ENCODE peak calls at places on chromosome 14, in five cellular contexts. T is neural progenitor cell; X is CD8-positive, alpha-beta T cell; U is HCT116; Y is A673. A is an unnamed sample.

GRCh38 chr14:95524706-95525512 is 8.5 kb upstream of the SYNE3 start:
- DNase-seq in T (no peak), Y (no peak), X (no peak), U (peak), A (no peak)

GRCh38 chr14:86654558-86655184 is 1124.7 kb downstream of the FLRT2 start:
- DNase-seq in X (peak), Y (peak), U (peak), T (peak), A (peak)

GRCh38 chr14:22767323-22767589 is 768 bp downstream of the OXA1L start:
- DNase-seq in X (no peak), U (no peak), Y (no peak), T (no peak), A (no peak)

GRCh38 chr14:36451346-36452065 is 68.5 kb downstream of the NKX2-1 start:
- DNase-seq in X (no peak), U (no peak), T (no peak), Y (no peak), A (no peak)

GRCh38 chr14:65704412-65704811 is 291.9 kb downstream of the FUT8 start:
- DNase-seq in U (no peak), X (no peak), Y (no peak), T (no peak), A (no peak)

GRCh38 chr14:96224480-96225096 is 19.9 kb downstream of the BDKRB2 start:
- DNase-seq in X (no peak), U (no peak), T (no peak), Y (no peak), A (no peak)

GRCh38 chr14:28375295-28375694 is 391.3 kb upstream of the FOXG1 start:
- DNase-seq in T (peak), U (no peak), X (no peak), Y (peak), A (no peak)

GRCh38 chr14:93171366-93171765 is 13.3 kb downstream of the MOAP1 start:
- DNase-seq in X (no peak), Y (no peak), T (no peak), U (no peak), A (no peak)

GRCh38 chr14:103205541-103205906 is 82.3 kb downstream of the TNFAIP2 start:
- DNase-seq in X (no peak), U (no peak), T (no peak), Y (no peak), A (no peak)

GRCh38 chr14:53247596-53248370 is 94.7 kb upstream of the DDHD1 start:
- DNase-seq in Y (no peak), U (no peak), X (no peak), T (no peak), A (no peak)

GRCh38 chr14:36420288-36420687 is 99.7 kb downstream of the NKX2-1 start:
- DNase-seq in X (no peak), Y (no peak), U (no peak), T (peak), A (no peak)

GRCh38 chr14:71460091-71460490 is 472.1 kb upstream of the RGS6 start:
- DNase-seq in X (no peak), Y (no peak), U (no peak), T (no peak), A (no peak)

GRCh38 chr14:54133896-54134295 is 177.3 kb upstream of the BMP4 start:
- DNase-seq in X (no peak), Y (no peak), T (no peak), U (no peak), A (no peak)

GRCh38 chr14:96204151-96205058 is at the start of gene BDKRB2:
- DNase-seq in T (peak), U (peak), Y (peak), X (no peak), A (peak)

GRCh38 chr14:77151918-77152588 is 10.5 kb upstream of the ZDHHC22 start:
- DNase-seq in U (peak), Y (peak), X (no peak), T (no peak), A (no peak)

GRCh38 chr14:89629383-89629782 is 212.3 kb upstream of the FOXN3 start:
- DNase-seq in U (no peak), T (no peak), Y (no peak), X (no peak), A (no peak)

GRCh38 chr14:23376477-23377200 is at the start of gene CMTM5:
- DNase-seq in U (no peak), X (no peak), T (peak), Y (peak), A (no peak)

GRCh38 chr14:104877806-104878550 is 12.9 kb downstream of the CEP170B start:
- DNase-seq in U (no peak), T (no peak), X (no peak), Y (no peak), A (no peak)

GRCh38 chr14:103339561-103339960 is 5.5 kb downstream of the EIF5 start:
- DNase-seq in U (no peak), X (no peak), T (no peak), Y (no peak), A (no peak)

GRCh38 chr14:72906316-72906715 is 12.4 kb upstream of the DPF3 start:
- DNase-seq in U (no peak), Y (no peak), T (no peak), X (no peak), A (no peak)

GRCh38 chr14:58823309-58823708 is 185.5 kb downstream of the DACT1 start:
- DNase-seq in T (no peak), U (no peak), Y (no peak), X (no peak), A (no peak)

GRCh38 chr14:21352587-21352986 is 31.2 kb downstream of the SUPT16H start:
- DNase-seq in Y (no peak), U (no peak), X (no peak), T (no peak), A (no peak)

GRCh38 chr14:61406198-61406597 is 84.8 kb downstream of the PRKCH start:
- DNase-seq in X (no peak), U (no peak), Y (peak), T (peak), A (no peak)

GRCh38 chr14:100669468-100669867 is 57.2 kb upstream of the DLK1 start:
- DNase-seq in U (no peak), T (no peak), Y (no peak), X (no peak), A (no peak)

GRCh38 chr14:69553221-69553620 is 21.4 kb downstream of the CCDC177 start:
- DNase-seq in U (no peak), X (no peak), Y (no peak), T (no peak), A (no peak)

GRCh38 chr14:61562321-61563161 is 132.8 kb upstream of the HIF1A start:
- DNase-seq in X (no peak), Y (no peak), U (peak), T (no peak), A (peak)

GRCh38 chr14:69708586-69709169 is 58.3 kb upstream of the SRSF5 start:
- DNase-seq in T (peak), U (no peak), Y (no peak), X (no peak), A (no peak)

GRCh38 chr14:105479438-105480164 is 5.0 kb downstream of the CRIP2 start:
- DNase-seq in Y (no peak), T (no peak), U (no peak), X (no peak), A (no peak)

GRCh38 chr14:37819155-37820015 is 224.0 kb downstream of the TTC6 start:
- DNase-seq in U (no peak), Y (no peak), X (no peak), T (no peak), A (peak)

GRCh38 chr14:74402264-74403251 is 23.5 kb downstream of the SYNDIG1L start:
- DNase-seq in U (no peak), T (no peak), Y (no peak), X (no peak), A (no peak)

GRCh38 chr14:100862793-100863192 is 36.9 kb downstream of the MEG3 start:
- DNase-seq in T (no peak), X (no peak), Y (no peak), U (no peak), A (no peak)

GRCh38 chr14:63432888-63433552 is 110.2 kb downstream of the PPP2R5E start:
- DNase-seq in X (no peak), T (no peak), Y (no peak), U (no peak), A (no peak)

GRCh38 chr14:55301722-55302121 is 30.5 kb downstream of the FBXO34 start:
- DNase-seq in X (no peak), Y (peak), U (no peak), T (no peak), A (no peak)

GRCh38 chr14:103641181-103641580 is 12.2 kb downstream of the KLC1 start:
- DNase-seq in X (no peak), T (no peak), U (no peak), Y (no peak), A (no peak)

GRCh38 chr14:74660863-74661262 is 48.8 kb upstream of the LTBP2 start:
- DNase-seq in U (no peak), Y (no peak), X (no peak), T (no peak), A (no peak)

GRCh38 chr14:104934380-104934733 is 9.7 kb downstream of the PLD4 start:
- DNase-seq in T (no peak), U (no peak), Y (no peak), X (no peak), A (no peak)

GRCh38 chr14:22821193-22822016 is 6.2 kb upstream of the SLC7A7 start:
- DNase-seq in U (no peak), Y (peak), T (no peak), X (no peak), A (no peak)

GRCh38 chr14:54083549-54084239 is 127.1 kb upstream of the BMP4 start:
- DNase-seq in U (no peak), X (no peak), T (no peak), Y (no peak), A (no peak)

GRCh38 chr14:98234208-98234607 is 1037.8 kb downstream of the BCL11B start:
- DNase-seq in X (no peak), Y (no peak), U (no peak), T (no peak), A (no peak)
- H3K4me3 ChIP-seq in X (no peak), Y (no peak), U (no peak), T (no peak), A (no peak)

GRCh38 chr14:67766035-67766680 is 50.2 kb downstream of the ZFYVE26 start:
- DNase-seq in Y (no peak), X (no peak), U (no peak), T (no peak), A (no peak)
- TF ChIP-seq CTCF in Y (no peak), X (no peak), U (no peak), T (no peak), A (no peak)

GRCh38 chr14:20302042-20302761 is 3.5 kb downstream of the TTC5 start:
- DNase-seq in T (no peak), X (no peak), U (no peak), Y (no peak), A (no peak)

GRCh38 chr14:20305265-20306078 is at the start of gene TTC5:
- DNase-seq in U (peak), T (peak), X (peak), Y (peak), A (peak)

DNA sequence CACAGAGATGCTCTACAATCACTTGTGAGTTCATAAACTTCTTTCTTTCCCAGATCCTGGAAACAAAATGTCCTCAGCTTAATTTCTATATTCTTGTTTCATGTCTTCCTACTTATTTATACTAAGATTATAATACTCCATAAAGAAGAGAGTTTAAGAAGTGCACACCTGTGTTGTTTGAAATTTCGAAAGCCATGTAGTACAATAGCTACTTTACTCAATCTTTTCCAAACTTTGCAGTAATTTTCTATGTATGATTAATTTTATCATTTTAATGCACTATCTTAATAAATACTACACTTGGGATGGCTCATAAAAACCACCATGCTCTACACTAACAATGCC is 300 bp upstream of the TTC5 start:
- DNase-seq in T (no peak), U (no peak), Y (no peak), X (no peak), A (no peak)
- H3K4me3 ChIP-seq in T (peak), U (peak), Y (peak), X (peak), A (peak)

DNA sequence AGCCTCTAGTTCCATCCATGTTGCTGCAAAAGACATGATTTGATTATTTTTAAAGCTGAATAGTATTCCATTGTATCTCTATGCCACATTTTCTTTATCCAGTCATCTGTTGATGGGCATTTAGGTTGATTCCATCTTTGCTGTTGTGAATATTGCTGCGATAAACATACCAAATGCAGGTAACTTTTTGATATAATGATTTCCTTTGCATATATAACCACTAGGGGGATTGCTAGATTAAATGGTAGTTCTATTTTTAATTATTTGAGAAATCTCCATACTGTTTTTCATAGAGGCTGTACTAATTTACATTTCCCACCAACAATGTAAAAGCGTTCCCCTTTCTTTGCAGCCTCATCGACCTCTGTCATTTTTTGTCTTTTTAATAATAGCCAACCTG is 342.5 kb downstream of the MDGA2 start:
- DNase-seq in X (no peak), Y (peak), U (no peak), T (no peak), A (no peak)
- TF ChIP-seq CTCF in X (no peak), Y (peak), U (no peak), T (peak), A (no peak)